ENCODE peak calls at places on chromosome 4, in four cellular contexts. D, J, W and G are unnamed samples.

GRCh38 chr4:124530464-124531077 is 182.0 kb downstream of the ANKRD50 start:
- DNase-seq in D (no peak), J (no peak), W (no peak), G (no peak)

GRCh38 chr4:83606898-83607297 is 71.0 kb downstream of the GPAT3 start:
- DNase-seq in D (no peak), J (no peak), W (no peak), G (no peak)

GRCh38 chr4:42750091-42750490 is 93.2 kb upstream of the ATP8A1 start:
- DNase-seq in D (no peak), J (no peak), W (no peak), G (no peak)

GRCh38 chr4:76233534-76233933 is 18.0 kb upstream of the FAM47E start:
- DNase-seq in D (no peak), J (no peak), W (no peak), G (no peak)

GRCh38 chr4:14879643-14880042 is 122.6 kb upstream of the CPEB2 start:
- DNase-seq in D (no peak), J (no peak), W (no peak), G (no peak)

GRCh38 chr4:8200302-8200975 is 1.3 kb downstream of the SH3TC1 start:
- DNase-seq in D (no peak), J (peak; percentile 80), W (peak; percentile 78), G (no peak)

GRCh38 chr4:31701256-31701655 is 981.1 kb downstream of the PCDH7 start:
- DNase-seq in D (no peak), J (no peak), W (no peak), G (no peak)

GRCh38 chr4:81756973-81757372 is 285.3 kb upstream of the RASGEF1B start:
- DNase-seq in D (no peak), J (no peak), W (no peak), G (no peak)

GRCh38 chr4:152149734-152150133 is 386.2 kb downstream of the FBXW7 start:
- DNase-seq in D (no peak), J (no peak), W (no peak), G (no peak)

GRCh38 chr4:37822220-37822619 is 4.3 kb upstream of the PGM2 start:
- DNase-seq in D (no peak), J (no peak), W (no peak), G (no peak)

GRCh38 chr4:101191302-101192098 is 155.8 kb downstream of the PPP3CA start:
- DNase-seq in D (peak; percentile 77), J (peak; percentile 61), W (peak; percentile 64), G (peak; percentile 89)

GRCh38 chr4:77963005-77963404 is 94.1 kb upstream of the FRAS1 start:
- DNase-seq in D (no peak), J (no peak), W (no peak), G (no peak)

GRCh38 chr4:145920205-145920604 is 18.4 kb downstream of the ZNF827 start:
- DNase-seq in D (peak; percentile 91), J (no peak), W (no peak), G (no peak)

GRCh38 chr4:29423836-29424721 is 1296.1 kb upstream of the PCDH7 start:
- DNase-seq in D (peak; percentile 92), J (no peak), W (no peak), G (no peak)

GRCh38 chr4:86670739-86671138 is 76.6 kb downstream of the PTPN13 start:
- DNase-seq in D (peak; percentile 39), J (no peak), W (no peak), G (no peak)

GRCh38 chr4:121484633-121485032 is 103.8 kb upstream of the QRFPR start:
- DNase-seq in D (peak; percentile 64), J (no peak), W (no peak), G (no peak)

GRCh38 chr4:137124278-137124932 is 407.9 kb downstream of the PCDH18 start:
- DNase-seq in D (peak; percentile 40), J (no peak), W (no peak), G (no peak)
- H3K4me3 ChIP-seq in D (peak overlapping the region; percentile 39), J (peak overlapping the region; percentile 3), W (peak overlapping the region; percentile 20), G (peak overlapping the region; percentile 67)

GRCh38 chr4:108749119-108749518 is 13.7 kb downstream of the ETNPPL start:
- DNase-seq in D (no peak), J (no peak), W (no peak), G (no peak)
- TF ChIP-seq CTCF in D (peak; percentile 49), J (no peak), W (no peak), G (no peak)

GRCh38 chr4:3294401-3295241 is 1.8 kb downstream of the RGS12 start:
- DNase-seq in D (no peak), J (no peak), W (no peak), G (peak; percentile 69)
- H3K4me3 ChIP-seq in D (no peak overlapping the region), J (peak overlapping the region; percentile 85), W (no peak overlapping the region), G (peak overlapping the region; percentile 92)

GRCh38 chr4:40916880-40917279 is 167.1 kb downstream of the NSUN7 start:
- DNase-seq in D (no peak), J (peak; percentile 61), W (no peak), G (no peak)
- TF ChIP-seq CTCF in D (peak; percentile 66), J (peak; percentile 31), W (peak; percentile 42), G (peak; percentile 24)

GRCh38 chr4:45580306-45580705 is 543.5 kb downstream of the GABRG1 start:
- DNase-seq in D (no peak), J (no peak), W (no peak), G (no peak)
- H3K4me3 ChIP-seq in D (no peak overlapping the region), J (no peak overlapping the region), W (no peak overlapping the region), G (no peak overlapping the region)

DNA sequence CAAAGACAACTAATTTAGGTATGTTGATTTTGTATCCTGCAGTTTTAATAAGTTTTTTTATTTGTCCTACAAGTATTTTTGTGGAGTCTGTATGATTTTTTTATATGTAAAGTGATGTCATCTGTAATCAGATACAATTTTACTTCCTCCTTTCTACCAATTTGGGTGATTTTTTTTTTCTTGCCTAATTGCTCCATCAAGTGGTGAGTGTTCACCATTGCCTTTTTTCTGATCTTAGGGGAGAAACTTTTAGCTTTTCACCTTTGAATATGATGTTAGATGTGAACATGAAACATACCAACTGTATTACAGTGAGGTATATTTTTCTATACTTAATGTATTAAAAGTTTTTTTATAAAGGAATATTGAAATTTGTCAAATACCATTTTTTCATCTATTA is 362.3 kb downstream of the PABPC4L start:
- DNase-seq in D (no peak), J (no peak), W (no peak), G (no peak)
- TF ChIP-seq CTCF in D (no peak), J (no peak), W (no peak), G (no peak)